ENCODE peak calls at places on chromosomes 6 and 20, in ten cellular contexts. J, A, E, K, V, Q, O, X, Y and T are unnamed samples. For H3K4me1, the result is how much of the 10 kb centered on the place peaks cover.

GRCh38 chr6:5638666-5639065 is 368.1 kb downstream of the NRN1 start:
- DNase-seq in J (no peak), A (no peak), E (no peak), K (no peak), V (no peak), Q (no peak), O (no peak), X (no peak), Y (no peak), T (no peak)

GRCh38 chr6:56540232-56540631 is 102.5 kb downstream of the DST start:
- DNase-seq in J (no peak), A (no peak), E (no peak), K (no peak), V (no peak), Q (no peak), O (no peak), X (no peak), Y (no peak), T (no peak)

GRCh38 chr20:43666376-43667328 is at the start of gene MYBL2:
- DNase-seq in J (peak), A (peak), E (peak), K (peak), V (no peak), Q (no peak), O (no peak), X (peak), Y (peak), T (peak)

GRCh38 chr6:113763883-113764282 is 93.3 kb upstream of the MARCKS start:
- DNase-seq in J (no peak), A (no peak), E (no peak), K (no peak), V (no peak), Q (no peak), O (no peak), X (peak), Y (no peak), T (no peak)

GRCh38 chr20:445514-446336 is 16.6 kb downstream of the TBC1D20 start:
- DNase-seq in J (no peak), A (no peak), E (no peak), K (no peak), V (no peak), Q (no peak), O (no peak), X (no peak), Y (no peak), T (no peak)

GRCh38 chr6:69957990-69958559 is 91.7 kb downstream of the COL19A1 start:
- DNase-seq in J (no peak), A (no peak), E (no peak), K (no peak), V (no peak), Q (no peak), O (no peak), X (no peak), Y (no peak), T (no peak)

GRCh38 chr6:158487495-158487894 is 72.4 kb upstream of the TMEM181 start:
- DNase-seq in J (no peak), A (no peak), E (no peak), K (no peak), V (no peak), Q (no peak), O (no peak), X (no peak), Y (no peak), T (no peak)

GRCh38 chr6:112827793-112828192 is 480.7 kb downstream of the RFPL4B start:
- DNase-seq in J (no peak), A (no peak), E (no peak), K (no peak), V (no peak), Q (no peak), O (no peak), X (no peak), Y (no peak), T (no peak)

GRCh38 chr20:43389839-43390626 is 67.7 kb upstream of the SRSF6 start:
- DNase-seq in J (no peak), A (no peak), E (no peak), K (peak), V (no peak), Q (no peak), O (no peak), X (no peak), Y (no peak), T (no peak)

GRCh38 chr6:48606618-48607017 is 495.6 kb upstream of the PTCHD4 start:
- DNase-seq in J (no peak), A (no peak), E (no peak), K (no peak), V (no peak), Q (no peak), O (no peak), X (no peak), Y (no peak), T (no peak)

GRCh38 chr6:26493258-26493657 is 6.8 kb upstream of the BTN1A1 start:
- DNase-seq in J (no peak), A (no peak), E (no peak), K (no peak), V (no peak), Q (no peak), O (no peak), X (no peak), Y (no peak), T (no peak)

GRCh38 chr20:14245368-14245970 is 91.9 kb downstream of the FLRT3 start:
- DNase-seq in J (no peak), A (no peak), E (no peak), K (no peak), V (no peak), Q (no peak), O (no peak), X (no peak), Y (no peak), T (no peak)

GRCh38 chr6:106745824-106746610 is 116.6 kb downstream of the QRSL1 start:
- DNase-seq in J (no peak), A (no peak), E (no peak), K (no peak), V (no peak), Q (no peak), O (no peak), X (no peak), Y (no peak), T (no peak)

GRCh38 chr6:156804402-156804801 is 27.2 kb downstream of the ARID1B start:
- DNase-seq in J (no peak), A (no peak), E (no peak), K (no peak), V (no peak), Q (no peak), O (no peak), X (no peak), Y (no peak), T (no peak)

GRCh38 chr20:45111799-45112471 is 3.0 kb downstream of the WFDC5 start:
- DNase-seq in J (no peak), A (no peak), E (no peak), K (peak), V (no peak), Q (no peak), O (no peak), X (no peak), Y (no peak), T (no peak)

GRCh38 chr20:34938466-34939163 is 17.0 kb downstream of the GSS start:
- DNase-seq in J (peak), A (no peak), E (peak), K (no peak), V (no peak), Q (peak), O (peak), X (no peak), Y (peak), T (peak)

GRCh38 chr20:19022791-19023448 is 189.5 kb upstream of the SLC24A3 start:
- DNase-seq in J (no peak), A (no peak), E (no peak), K (peak), V (no peak), Q (no peak), O (no peak), X (no peak), Y (no peak), T (no peak)

GRCh38 chr6:80605165-80605989 is 498.9 kb downstream of the BCKDHB start:
- DNase-seq in J (no peak), A (no peak), E (no peak), K (no peak), V (no peak), Q (no peak), O (no peak), X (peak), Y (no peak), T (no peak)

GRCh38 chr6:157533397-157533814 is 152.4 kb downstream of the ZDHHC14 start:
- DNase-seq in J (no peak), A (no peak), E (no peak), K (peak), V (no peak), Q (no peak), O (no peak), X (no peak), Y (no peak), T (no peak)

GRCh38 chr20:50574586-50574985 is 64.4 kb downstream of the PTPN1 start:
- DNase-seq in J (no peak), A (no peak), E (no peak), K (no peak), V (no peak), Q (no peak), O (no peak), X (no peak), Y (no peak), T (peak)

GRCh38 chr20:4012631-4013030 is 2.7 kb downstream of the RNF24 start:
- DNase-seq in J (no peak), A (no peak), E (no peak), K (no peak), V (no peak), Q (no peak), O (no peak), X (no peak), Y (no peak), T (no peak)

GRCh38 chr6:113879186-113880096 is 22.3 kb downstream of the MARCKS start:
- DNase-seq in J (peak), A (no peak), E (no peak), K (no peak), V (no peak), Q (peak), O (peak), X (peak), Y (peak), T (no peak)

GRCh38 chr6:142857609-142858195 is 87.3 kb downstream of the HIVEP2 start:
- DNase-seq in J (no peak), A (peak), E (no peak), K (no peak), V (no peak), Q (no peak), O (no peak), X (no peak), Y (no peak), T (no peak)

GRCh38 chr6:42075159-42075838 is 25.0 kb downstream of the TAF8 start:
- DNase-seq in J (peak), A (peak), E (peak), K (peak), V (peak), Q (peak), O (peak), X (no peak), Y (peak), T (peak)

GRCh38 chr6:30626484-30627366 is at the start of gene ATAT1:
- DNase-seq in J (peak), A (peak), E (peak), K (peak), V (peak), Q (peak), O (peak), X (peak), Y (peak), T (peak)
- TF ChIP-seq POLR2A in J (peak), A (no peak), E (peak), K (peak), V (no peak), Q (peak), O (peak), X (peak), Y (peak), T (peak)

DNA sequence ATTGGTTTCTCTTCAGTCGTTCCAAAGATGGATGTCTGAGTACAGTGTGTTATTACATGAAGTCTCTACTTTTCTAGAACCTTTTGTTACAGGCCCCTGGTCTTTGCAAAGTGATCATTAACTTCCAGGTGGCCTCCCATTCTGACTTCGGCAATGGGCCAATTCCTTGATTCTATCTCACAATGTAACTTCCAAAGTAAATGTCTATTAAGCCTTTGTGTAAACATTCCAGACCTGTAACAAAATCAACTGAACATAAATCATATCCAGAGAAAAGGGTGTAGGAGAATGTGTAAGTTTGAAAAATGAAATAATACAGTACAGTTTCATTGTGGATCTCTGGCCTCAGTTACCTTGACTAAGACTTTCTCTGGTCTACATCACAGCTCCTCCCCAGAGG is 187.8 kb upstream of the JAG1 start:
- DNase-seq in J (no peak), A (no peak), E (no peak), K (no peak), V (no peak), Q (no peak), O (peak), X (no peak), Y (peak), T (no peak)
- H3K4me3 ChIP-seq in J (no peak), A (no peak), E (no peak), K (no peak), V (no peak), Q (no peak), O (no peak), X (no peak), Y (no peak), T (no peak)

GRCh38 chr6:90386796-90387390 is 90.2 kb upstream of the BACH2 start:
- DNase-seq in J (no peak), A (no peak), E (no peak), K (no peak), V (no peak), Q (peak), O (peak), X (no peak), Y (no peak), T (no peak)
- H3K4me1 ChIP-seq in J (under half), A (half or more), E (under half), K (under half), V (under half), Q (under half), O (under half), X (under half), Y (under half), T (under half)

GRCh38 chr6:2763345-2763841 is 1.8 kb upstream of the WRNIP1 start:
- DNase-seq in J (peak), A (peak), E (peak), K (no peak), V (peak), Q (no peak), O (no peak), X (no peak), Y (peak), T (no peak)

GRCh38 chr6:2765896-2766766 is 938 bp downstream of the WRNIP1 start:
- DNase-seq in J (no peak), A (peak), E (peak), K (no peak), V (peak), Q (no peak), O (peak), X (no peak), Y (peak), T (peak)

GRCh38 chr6:2763876-2764540 is 1.2 kb upstream of the WRNIP1 start:
- DNase-seq in J (no peak), A (peak), E (peak), K (no peak), V (no peak), Q (no peak), O (no peak), X (no peak), Y (no peak), T (no peak)

GRCh38 chr6:2765166-2765895 is at the start of gene WRNIP1:
- DNase-seq in J (peak), A (peak), E (peak), K (peak), V (peak), Q (peak), O (peak), X (peak), Y (peak), T (peak)

DNA sequence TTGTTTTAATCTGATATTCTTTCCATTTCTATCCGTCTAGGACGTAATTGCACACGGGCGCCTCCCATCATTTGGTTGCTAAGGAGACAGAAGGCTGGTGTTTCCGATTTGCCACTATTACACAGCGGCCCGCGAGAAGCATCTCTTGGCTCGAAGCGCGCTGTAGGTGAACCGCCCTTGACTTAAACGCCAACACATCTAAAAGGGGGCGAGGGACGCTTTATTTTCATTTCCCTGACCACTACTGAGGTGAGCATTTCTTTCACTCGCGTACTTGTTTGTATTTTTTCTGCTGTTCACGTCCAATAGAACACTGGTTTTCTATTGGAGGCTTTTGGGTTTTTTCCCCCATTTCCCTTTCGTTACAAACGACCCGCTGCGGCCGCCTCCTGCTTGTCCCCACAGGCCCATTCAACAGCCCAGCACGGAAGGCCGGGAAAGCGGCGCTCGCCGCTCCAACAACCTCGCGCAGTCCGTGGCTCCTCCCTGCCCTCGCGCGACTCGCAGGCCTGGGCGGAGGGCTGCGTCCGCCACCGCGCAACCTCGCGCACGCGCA is 505 bp upstream of the WRNIP1 start:
- DNase-seq in J (peak), A (peak), E (peak), K (peak), V (peak), Q (no peak), O (peak), X (no peak), Y (peak), T (peak)
- TF ChIP-seq POLR2A in J (no peak), A (no peak), E (peak), K (peak), V (no peak), Q (no peak), O (no peak), X (peak), Y (peak), T (peak)

DNA sequence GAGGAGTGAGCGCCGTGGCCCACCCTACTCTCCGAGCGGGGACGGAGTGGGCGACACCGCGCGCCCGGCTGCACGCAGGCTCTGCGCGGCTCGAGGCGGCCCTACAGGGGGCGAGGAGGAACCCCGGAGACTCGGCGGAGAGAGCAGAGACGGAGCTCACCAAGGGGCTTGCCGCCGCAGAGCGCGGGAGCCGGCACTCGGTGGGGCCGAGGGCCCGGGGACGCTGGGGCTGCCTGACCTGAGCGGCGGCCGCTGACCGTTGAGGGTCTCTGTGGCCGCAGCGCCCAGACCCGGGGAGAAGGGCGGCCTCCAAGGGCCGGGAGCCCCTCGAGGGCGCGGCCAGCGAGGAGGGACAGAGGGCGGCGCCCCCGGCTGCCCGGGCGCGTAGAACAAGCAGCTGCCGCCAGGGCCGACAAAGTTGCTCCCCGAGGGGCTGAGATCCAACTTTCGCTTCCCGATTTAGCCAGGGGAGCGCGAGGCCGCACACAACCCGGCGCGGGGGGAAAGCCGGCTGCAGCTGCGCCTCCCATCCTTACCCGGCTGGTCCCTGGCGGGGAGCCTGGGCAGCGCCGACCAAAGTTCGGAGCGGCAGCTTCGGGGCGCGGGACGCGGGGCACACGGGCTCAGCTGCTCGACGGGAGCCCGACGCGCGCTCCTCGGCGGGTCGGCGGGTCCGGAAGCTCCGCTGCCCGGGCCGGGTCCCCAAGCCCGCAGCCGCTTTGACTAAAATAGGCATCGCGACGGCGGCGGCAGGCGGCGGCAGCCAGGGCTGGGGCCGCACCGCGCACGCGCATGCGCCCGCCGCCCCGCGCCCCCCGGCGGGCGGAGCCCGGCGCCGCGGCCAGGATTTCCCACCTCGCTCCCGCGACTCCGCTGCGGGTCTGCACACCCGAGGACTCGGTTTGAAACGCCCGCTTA is 43.1 kb downstream of the POPDC3 start:
- DNase-seq in J (peak), A (peak), E (peak), K (peak), V (peak), Q (peak), O (peak), X (no peak), Y (peak), T (peak)
- H3K4me3 ChIP-seq in J (peak), A (peak), E (peak), K (peak), V (peak), Q (peak), O (peak), X (peak), Y (peak), T (peak)

GRCh38 chr6:55088896-55089295 is 85.4 kb upstream of the HCRTR2 start:
- DNase-seq in J (no peak), A (no peak), E (no peak), K (no peak), V (no peak), Q (no peak), O (no peak), X (no peak), Y (no peak), T (no peak)
- H3K4me1 ChIP-seq in J (under half), A (under half), E (under half), K (under half), V (under half), Q (under half), O (under half), X (under half), Y (under half), T (under half)